ENCODE peak calls at places on chromosomes 11 and 22, in six cellular contexts. R is left lung, Y is HepG2, W is upper lobe of right lung, L is MCF 10A, A is adrenal gland. I is an unnamed sample.

GRCh38 chr22:35552186-35552842 is 11.7 kb downstream of the RASD2 start:
- DNase-seq in R (no peak), Y (peak), W (no peak), L (no peak), A (no peak), I (peak)

GRCh38 chr11:27621440-27622161 is 78.7 kb downstream of the BDNF start:
- DNase-seq in R (no peak), Y (no peak), W (no peak), L (peak), A (no peak), I (no peak)

GRCh38 chr11:62545437-62546243 is 966 bp downstream of the AHNAK start:
- DNase-seq in R (peak), Y (peak), W (peak), L (peak), A (peak), I (peak)

GRCh38 chr11:92978226-92979111 is 9.0 kb downstream of the MTNR1B start:
- DNase-seq in R (no peak), Y (no peak), W (no peak), L (peak), A (no peak), I (no peak)

GRCh38 chr11:117374316-117374715 is 46.7 kb downstream of the CEP164 start:
- DNase-seq in R (no peak), Y (no peak), W (no peak), L (no peak), A (no peak), I (no peak)

GRCh38 chr11:70862093-70862492 is 390.3 kb downstream of the SHANK2 start:
- DNase-seq in R (no peak), Y (no peak), W (no peak), L (no peak), A (no peak), I (no peak)

GRCh38 chr11:111422494-111423249 is 43.6 kb upstream of the POU2AF1 start:
- DNase-seq in R (no peak), Y (peak), W (peak), L (peak), A (peak), I (peak)

GRCh38 chr11:67418476-67419281 is 3.2 kb downstream of the CARNS1 start:
- DNase-seq in R (no peak), Y (no peak), W (no peak), L (no peak), A (no peak), I (no peak)

GRCh38 chr11:79437981-79438630 is 2.7 kb downstream of the TENM4 start:
- DNase-seq in R (no peak), Y (no peak), W (no peak), L (peak), A (peak), I (peak)

GRCh38 chr11:72807021-72807693 is 7.1 kb upstream of the ATG16L2 start:
- DNase-seq in R (no peak), Y (peak), W (peak), L (peak), A (no peak), I (no peak)

GRCh38 chr11:71252782-71253730 is 679 bp upstream of the SHANK2 start:
- DNase-seq in R (no peak), Y (peak), W (peak), L (no peak), A (no peak), I (peak)

GRCh38 chr11:67646535-67647336 is 3.8 kb downstream of the ACY3 start:
- DNase-seq in R (peak), Y (no peak), W (no peak), L (no peak), A (no peak), I (no peak)

GRCh38 chr11:2382927-2383822 is 6.1 kb downstream of the CD81 start:
- DNase-seq in R (no peak), Y (no peak), W (no peak), L (no peak), A (peak), I (peak)

GRCh38 chr11:96324912-96325311 is 18.1 kb downstream of the MAML2 start:
- DNase-seq in R (no peak), Y (no peak), W (no peak), L (no peak), A (no peak), I (no peak)

GRCh38 chr11:113504586-113504985 is 29.4 kb upstream of the DRD2 start:
- DNase-seq in R (no peak), Y (no peak), W (no peak), L (no peak), A (no peak), I (no peak)

GRCh38 chr11:91513734-91514133 is 710.9 kb upstream of the FAT3 start:
- DNase-seq in R (no peak), Y (no peak), W (no peak), L (peak), A (no peak), I (no peak)

GRCh38 chr11:3052567-3052966 is 4.7 kb downstream of the CARS1 start:
- DNase-seq in R (no peak), Y (no peak), W (no peak), L (no peak), A (no peak), I (no peak)

GRCh38 chr11:18490319-18490718 is 34.7 kb downstream of the LDHAL6A start:
- DNase-seq in R (no peak), Y (no peak), W (no peak), L (no peak), A (no peak), I (no peak)

GRCh38 chr11:97656356-97656755 is 1266.5 kb downstream of the JRKL start:
- DNase-seq in R (no peak), Y (no peak), W (no peak), L (no peak), A (no peak), I (no peak)

GRCh38 chr22:44247346-44247745 is 65.4 kb downstream of the SHISAL1 start:
- DNase-seq in R (no peak), Y (no peak), W (no peak), L (no peak), A (no peak), I (no peak)

GRCh38 chr11:62805991-62806441 is 776 bp upstream of the NXF1 start:
- DNase-seq in R (no peak), Y (no peak), W (no peak), L (no peak), A (no peak), I (no peak)

GRCh38 chr11:132456735-132457328 is 1075.5 kb downstream of the OPCML start:
- DNase-seq in R (no peak), Y (no peak), W (no peak), L (no peak), A (no peak), I (no peak)

GRCh38 chr22:30221121-30221992 is 25.2 kb downstream of the LIF start:
- DNase-seq in R (no peak), Y (no peak), W (no peak), L (no peak), A (no peak), I (no peak)

GRCh38 chr11:105609341-105609781 is 512 bp upstream of the GRIA4 start:
- DNase-seq in R (no peak), Y (peak), W (no peak), L (peak), A (no peak), I (peak)

GRCh38 chr11:75743711-75744563 is 24.6 kb upstream of the DGAT2 start:
- DNase-seq in R (no peak), Y (no peak), W (no peak), L (peak), A (peak), I (no peak)

GRCh38 chr22:37043828-37044538 is 7.6 kb upstream of the KCTD17 start:
- DNase-seq in R (peak), Y (peak), W (peak), L (peak), A (peak), I (peak)

GRCh38 chr22:28903080-28903479 is 19.7 kb downstream of the ZNRF3 start:
- DNase-seq in R (no peak), Y (no peak), W (no peak), L (no peak), A (no peak), I (no peak)

GRCh38 chr11:120455487-120455886 is 56.1 kb upstream of the GRIK4 start:
- DNase-seq in R (no peak), Y (no peak), W (no peak), L (no peak), A (no peak), I (no peak)

GRCh38 chr11:31643831-31644230 is 134.3 kb downstream of the ELP4 start:
- DNase-seq in R (no peak), Y (no peak), W (no peak), L (peak), A (peak), I (no peak)

GRCh38 chr22:37103151-37103550 is 6.4 kb downstream of the TMPRSS6 start:
- DNase-seq in R (no peak), Y (no peak), W (no peak), L (no peak), A (no peak), I (no peak)

GRCh38 chr11:128069665-128070064 is 517.7 kb downstream of the ETS1 start:
- DNase-seq in R (no peak), Y (no peak), W (no peak), L (no peak), A (no peak), I (no peak)

GRCh38 chr11:126332221-126332711 is 23.2 kb upstream of the ST3GAL4 start:
- DNase-seq in R (no peak), Y (no peak), W (peak), L (peak), A (peak), I (no peak)

GRCh38 chr11:32987851-32988250 is 27.8 kb upstream of the DEPDC7 start:
- DNase-seq in R (no peak), Y (no peak), W (no peak), L (no peak), A (no peak), I (no peak)

GRCh38 chr22:28835630-28836189 is 35.3 kb upstream of the XBP1 start:
- DNase-seq in R (no peak), Y (no peak), W (no peak), L (no peak), A (no peak), I (no peak)

GRCh38 chr22:49036513-49036912 is 791.2 kb downstream of the BRD1 start:
- DNase-seq in R (no peak), Y (no peak), W (no peak), L (no peak), A (no peak), I (no peak)

GRCh38 chr11:73087730-73088129 is 54.4 kb downstream of the FCHSD2 start:
- DNase-seq in R (no peak), Y (no peak), W (no peak), L (peak), A (no peak), I (no peak)

GRCh38 chr11:34502949-34503348 is 10.6 kb downstream of the ELF5 start:
- DNase-seq in R (no peak), Y (no peak), W (no peak), L (no peak), A (no peak), I (no peak)
- TF ChIP-seq CTCF in R (no peak), Y (peak), W (no peak), L (no peak), A (no peak), I (no peak)

GRCh38 chr11:123302751-123303195 is 107.7 kb upstream of the CLMP start:
- DNase-seq in R (no peak), Y (no peak), W (no peak), L (peak), A (no peak), I (no peak)
- TF ChIP-seq CTCF in R (no peak), Y (no peak), W (no peak), L (no peak), A (no peak), I (no peak)

GRCh38 chr11:85472953-85473352 is 154.2 kb downstream of the DLG2 start:
- DNase-seq in R (no peak), Y (no peak), W (no peak), L (no peak), A (no peak), I (no peak)
- TF ChIP-seq CTCF in R (no peak), Y (no peak), W (no peak), L (no peak), A (no peak), I (no peak)

GRCh38 chr11:11845066-11845465 is 3.3 kb downstream of the USP47 start:
- DNase-seq in R (no peak), Y (no peak), W (no peak), L (no peak), A (no peak), I (no peak)

GRCh38 chr11:11849127-11849746 is 7.5 kb downstream of the USP47 start:
- DNase-seq in R (peak), Y (peak), W (no peak), L (peak), A (peak), I (peak)

GRCh38 chr11:11845551-11845950 is 3.8 kb downstream of the USP47 start:
- DNase-seq in R (no peak), Y (no peak), W (no peak), L (no peak), A (peak), I (no peak)

GRCh38 chr11:11847082-11847481 is 5.3 kb downstream of the USP47 start:
- DNase-seq in R (no peak), Y (no peak), W (no peak), L (no peak), A (no peak), I (no peak)

DNA sequence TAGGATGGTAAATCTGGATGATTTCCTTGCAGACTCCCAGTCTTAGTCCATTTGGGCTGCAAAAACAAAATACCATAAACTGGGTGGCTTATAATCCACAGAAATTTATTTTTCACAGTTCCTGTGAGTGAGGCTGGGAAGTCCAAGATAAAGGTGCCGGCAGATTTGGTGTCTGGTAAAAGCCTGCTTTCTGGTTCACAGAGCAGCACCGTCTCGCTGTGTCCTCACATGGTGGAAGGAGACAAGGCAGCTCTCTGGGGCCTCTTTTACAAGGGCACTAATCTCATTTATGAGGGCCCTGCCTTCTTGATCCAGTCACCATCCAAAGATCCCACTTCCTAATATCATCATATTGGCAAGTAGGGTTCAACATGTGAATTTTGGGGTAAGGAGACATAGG is 8.9 kb downstream of the USP47 start:
- DNase-seq in R (no peak), Y (no peak), W (no peak), L (no peak), A (no peak), I (no peak)
- TF ChIP-seq CTCF in R (no peak), Y (no peak), W (no peak), L (no peak), A (no peak), I (no peak)

DNA sequence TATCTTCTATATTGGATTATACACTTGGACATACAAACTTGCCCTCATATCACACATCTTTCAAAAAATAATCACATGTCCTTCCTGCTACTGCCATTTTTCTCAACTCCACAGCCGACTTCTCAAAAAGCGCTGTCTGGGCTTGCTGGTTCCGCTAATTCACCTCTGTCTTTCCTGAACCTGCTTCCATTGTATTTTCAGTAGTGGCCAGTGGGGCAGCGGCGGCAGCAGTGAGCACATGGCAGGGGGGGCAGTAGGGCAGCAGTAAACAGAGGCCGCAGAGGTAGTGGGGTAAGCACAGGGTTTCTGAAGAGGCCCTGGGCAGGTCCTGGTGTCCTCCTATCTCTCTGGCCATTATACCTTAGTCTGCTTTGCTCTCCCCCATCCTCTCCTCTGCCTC is 126.3 kb downstream of the RRAS2 start:
- DNase-seq in R (no peak), Y (no peak), W (no peak), L (no peak), A (no peak), I (no peak)
- TF ChIP-seq CTCF in R (no peak), Y (peak), W (peak), L (no peak), A (no peak), I (peak)